ENCODE peak calls at places on chromosomes 1 and 21, in four cellular contexts. Q is astrocyte of the hippocampus, F is A549, G is T-helper 9 cell. U is an unnamed sample.

GRCh38 chr1:205041998-205042910 is 758 bp upstream of the CNTN2 start:
- DNase-seq in G (no peak), Q (no peak), F (no peak), U (no peak)

GRCh38 chr1:1208713-1209433 is 2.5 kb upstream of the TNFRSF18 start:
- DNase-seq in F (no peak), G (no peak), Q (no peak), U (no peak)

GRCh38 chr1:69401894-69402293 is 165.8 kb upstream of the LRRC7 start:
- DNase-seq in Q (no peak), G (no peak), F (no peak), U (peak; percentile 0)

GRCh38 chr1:234770031-234770795 is 160.2 kb upstream of the IRF2BP2 start:
- DNase-seq in Q (no peak), F (no peak), G (no peak), U (no peak)

GRCh38 chr1:204323887-204324286 is 35.8 kb downstream of the PLEKHA6 start:
- DNase-seq in F (peak; percentile 44), G (no peak), Q (peak; percentile 35), U (peak; percentile 96)

GRCh38 chr1:159835862-159836518 is 9.3 kb downstream of the SLAMF8 start:
- DNase-seq in Q (no peak), G (no peak), F (no peak), U (no peak)

GRCh38 chr21:25898671-25899070 is 163.9 kb downstream of the GABPA start:
- DNase-seq in G (no peak), Q (no peak), F (no peak), U (peak; percentile 13)

GRCh38 chr1:67952071-67952470 is 98.4 kb downstream of the DIRAS3 start:
- DNase-seq in G (no peak), F (no peak), Q (no peak), U (peak; percentile 27)

GRCh38 chr1:26237230-26237966 is 3.4 kb downstream of the CEP85 start:
- DNase-seq in Q (peak; percentile 67), G (no peak), F (no peak), U (peak; percentile 26)

GRCh38 chr1:19484338-19484792 is 974 bp downstream of the CAPZB start:
- DNase-seq in F (no peak), Q (no peak), G (no peak), U (peak; percentile 64)

U was measured in GM23248.